ENCODE peak calls at places on chromosomes 12 and 14, in seven cellular contexts. M, H, X, C, D, W and K are unnamed samples.

GRCh38 chr14:34324363-34324795 is 137.7 kb downstream of the SPTSSA start:
- DNase-seq in X (peak), D (no peak), M (peak), C (peak), H (no peak), W (no peak), K (peak)

GRCh38 chr14:66369157-66369706 is 116.9 kb upstream of the CCDC196 start:
- DNase-seq in W (no peak), C (no peak), H (no peak), D (no peak), M (no peak), X (no peak), K (no peak)

GRCh38 chr14:102813691-102814090 is 36.4 kb downstream of the TRAF3 start:
- DNase-seq in C (no peak), M (no peak), W (no peak), X (no peak), H (no peak), D (no peak), K (no peak)

GRCh38 chr12:125140918-125141573 is 75.8 kb downstream of the AACS start:
- DNase-seq in M (no peak), C (peak), W (no peak), D (peak), H (no peak), X (peak), K (peak)

GRCh38 chr14:105484069-105484996 is 2.4 kb upstream of the CRIP1 start:
- DNase-seq in X (peak), H (no peak), W (peak), C (peak), M (peak), D (peak), K (no peak)

GRCh38 chr12:52351196-52352059 is 15.9 kb downstream of the KRT85 start:
- DNase-seq in W (no peak), X (no peak), H (peak), C (no peak), M (peak), D (no peak), K (no peak)

GRCh38 chr14:70832536-70833305 is 23.4 kb upstream of the MAP3K9 start:
- DNase-seq in W (no peak), H (no peak), X (peak), C (peak), M (no peak), D (no peak), K (peak)

GRCh38 chr12:42130670-42131402 is 13.8 kb downstream of the GXYLT1 start:
- DNase-seq in C (peak), D (peak), M (no peak), X (peak), H (no peak), W (no peak), K (peak)

GRCh38 chr14:75139185-75139584 is 12.3 kb upstream of the NEK9 start:
- DNase-seq in H (no peak), X (no peak), C (no peak), W (no peak), M (no peak), D (no peak), K (no peak)

GRCh38 chr12:69470189-69471094 is at the start of gene FRS2:
- DNase-seq in H (peak), D (peak), C (peak), W (peak), X (peak), M (peak), K (peak)

GRCh38 chr14:34718750-34719304 is 4.4 kb upstream of the CFL2 start:
- DNase-seq in M (no peak), C (peak), W (no peak), D (peak), H (no peak), X (peak), K (peak)

GRCh38 chr12:65655074-65655493 is 169.2 kb upstream of the HMGA2 start:
- DNase-seq in H (no peak), X (peak), D (no peak), W (no peak), M (no peak), C (peak), K (no peak)

GRCh38 chr14:75132374-75133086 is 5.7 kb upstream of the NEK9 start:
- DNase-seq in W (no peak), D (peak), C (peak), M (peak), H (no peak), X (peak), K (peak)

GRCh38 chr12:54030889-54031860 is 1.7 kb upstream of the HOXC5 start:
- DNase-seq in H (no peak), M (no peak), X (peak), W (no peak), C (no peak), D (peak), K (no peak)

GRCh38 chr12:22312336-22312735 is 22.2 kb downstream of the ST8SIA1 start:
- DNase-seq in H (no peak), D (no peak), W (peak), C (peak), X (peak), M (no peak), K (peak)

GRCh38 chr14:88232783-88233182 is 90.3 kb downstream of the KCNK10 start:
- DNase-seq in W (no peak), H (no peak), M (no peak), C (no peak), X (no peak), D (no peak), K (no peak)

GRCh38 chr12:38601970-38602369 is 285.4 kb downstream of the ALG10B start:
- DNase-seq in X (no peak), M (no peak), H (no peak), W (no peak), C (no peak), D (no peak), K (no peak)

GRCh38 chr14:78310263-78310662 is 140.1 kb downstream of the NRXN3 start:
- DNase-seq in X (no peak), C (no peak), W (no peak), H (no peak), D (no peak), M (no peak), K (no peak)

GRCh38 chr12:1929985-1930815 is 11.7 kb upstream of the CACNA2D4 start:
- DNase-seq in D (no peak), C (no peak), H (no peak), M (no peak), X (no peak), W (peak), K (no peak)

GRCh38 chr14:53793790-53794560 is 162.7 kb downstream of the BMP4 start:
- DNase-seq in X (no peak), M (no peak), W (no peak), D (no peak), C (no peak), H (no peak), K (no peak)

GRCh38 chr14:73149753-73150152 is 13.4 kb downstream of the PSEN1 start:
- DNase-seq in W (no peak), D (no peak), X (no peak), M (no peak), C (no peak), H (no peak), K (no peak)

GRCh38 chr12:114403044-114403689 is 2.8 kb downstream of the TBX5 start:
- DNase-seq in X (peak), C (peak), W (peak), M (peak), H (no peak), D (peak), K (no peak)

GRCh38 chr12:85625467-85625866 is 210.7 kb downstream of the RASSF9 start:
- DNase-seq in C (no peak), M (no peak), D (no peak), X (no peak), H (no peak), W (no peak), K (no peak)